ENCODE peak calls at places on chromosomes 13 and 19, in nine cellular contexts. G is hepatocyte; O is substantia nigra; E is dorsolateral prefrontal cortex; S is kidney epithelial cell; D is neural crest cell; P is hepatic stellate cell; U is CD4-positive, CD25-positive, alpha-beta regulatory T cell; T is iris pigment epithelial cell. V is an unnamed sample.

GRCh38 chr19:42197375-42197817 is 20.1 kb downstream of the DEDD2 start:
- DNase-seq in G (peak), O (no peak), E (no peak), S (no peak), D (no peak), P (no peak), U (no peak), T (peak), V (no peak)

GRCh38 chr19:21463449-21464105 is 41.8 kb upstream of the ZNF429 start:
- DNase-seq in G (peak), O (no peak), E (peak), S (peak), D (peak), P (no peak), U (no peak), T (peak), V (no peak)

GRCh38 chr13:53490732-53491131 is 462.1 kb downstream of the OLFM4 start:
- DNase-seq in G (peak), O (no peak), E (no peak), S (no peak), D (no peak), P (no peak), U (no peak), T (no peak), V (no peak)

GRCh38 chr13:63741029-63741813 is 2325.6 kb upstream of the PCDH20 start:
- DNase-seq in G (no peak), O (no peak), E (no peak), S (no peak), D (no peak), P (no peak), U (no peak), T (no peak), V (no peak)

GRCh38 chr19:10269333-10270179 is 1.4 kb upstream of the ICAM1 start:
- DNase-seq in G (peak), O (peak), E (peak), S (no peak), D (peak), P (peak), U (peak), T (peak), V (peak)

GRCh38 chr13:99981115-99982020 is at the start of gene ZIC2:
- DNase-seq in G (peak), O (no peak), E (peak), S (no peak), D (no peak), P (no peak), U (no peak), T (peak), V (no peak)

GRCh38 chr19:6022570-6023049 is 44.7 kb upstream of the RANBP3 start:
- DNase-seq in G (no peak), O (no peak), E (no peak), S (no peak), D (no peak), P (no peak), U (no peak), T (no peak), V (no peak)

GRCh38 chr13:67725999-67726398 is 495.9 kb upstream of the PCDH9 start:
- DNase-seq in G (no peak), O (no peak), E (no peak), S (no peak), D (no peak), P (no peak), U (no peak), T (no peak), V (no peak)

GRCh38 chr13:75749407-75749806 is 113.3 kb downstream of the LMO7 start:
- DNase-seq in G (no peak), O (peak), E (no peak), S (no peak), D (no peak), P (peak), U (no peak), T (peak), V (no peak)

GRCh38 chr19:39497850-39498261 is 891 bp upstream of the DLL3 start:
- DNase-seq in G (peak), O (peak), E (no peak), S (no peak), D (peak), P (no peak), U (no peak), T (peak), V (peak)

GRCh38 chr19:33419763-33420080 is 46.2 kb downstream of the CEBPG start:
- DNase-seq in G (no peak), O (no peak), E (peak), S (no peak), D (peak), P (no peak), U (no peak), T (no peak), V (no peak)

GRCh38 chr13:101755228-101755887 is 302.9 kb downstream of the ITGBL1 start:
- DNase-seq in G (no peak), O (no peak), E (no peak), S (no peak), D (no peak), P (no peak), U (no peak), T (peak), V (peak)

GRCh38 chr19:40414536-40415535 is 1.7 kb upstream of the PRX start:
- DNase-seq in G (no peak), O (no peak), E (no peak), S (no peak), D (no peak), P (no peak), U (no peak), T (no peak), V (no peak)

GRCh38 chr13:112136095-112136494 is 69.1 kb downstream of the SOX1 start:
- DNase-seq in G (no peak), O (no peak), E (no peak), S (no peak), D (no peak), P (no peak), U (no peak), T (no peak), V (no peak)

GRCh38 chr13:44249439-44249838 is 124.2 kb upstream of the SERP2 start:
- DNase-seq in G (peak), O (no peak), E (no peak), S (no peak), D (no peak), P (no peak), U (no peak), T (peak), V (peak)

GRCh38 chr13:94169783-94170513 is 309.5 kb downstream of the DCT start:
- DNase-seq in G (no peak), O (peak), E (no peak), S (no peak), D (no peak), P (no peak), U (no peak), T (peak), V (no peak)

GRCh38 chr19:18259848-18260247 is 14.4 kb downstream of the IQCN start:
- DNase-seq in G (no peak), O (no peak), E (no peak), S (no peak), D (no peak), P (peak), U (no peak), T (no peak), V (peak)

GRCh38 chr13:96984061-96984508 is 10.2 kb downstream of the OXGR1 start:
- DNase-seq in G (peak), O (peak), E (no peak), S (no peak), D (no peak), P (no peak), U (no peak), T (no peak), V (peak)

GRCh38 chr13:100314132-100314910 is 225.4 kb downstream of the PCCA start:
- DNase-seq in G (no peak), O (no peak), E (no peak), S (no peak), D (no peak), P (no peak), U (no peak), T (no peak), V (no peak)

GRCh38 chr13:111474136-111475002 is 153.9 kb downstream of the TEX29 start:
- DNase-seq in G (peak), O (no peak), E (peak), S (no peak), D (peak), P (peak), U (no peak), T (peak), V (peak)

GRCh38 chr13:63206431-63206830 is 1790.8 kb upstream of the PCDH20 start:
- DNase-seq in G (no peak), O (no peak), E (no peak), S (no peak), D (no peak), P (no peak), U (no peak), T (peak), V (no peak)

GRCh38 chr19:38395381-38396127 is 7.1 kb downstream of the SPRED3 start:
- DNase-seq in G (no peak), O (no peak), E (no peak), S (no peak), D (no peak), P (no peak), U (no peak), T (no peak), V (no peak)

GRCh38 chr19:14059093-14059480 is 2.8 kb downstream of the PALM3 start:
- DNase-seq in G (no peak), O (no peak), E (no peak), S (no peak), D (peak), P (no peak), U (no peak), T (no peak), V (no peak)